ENCODE peak calls at places on chromosome 17, in ten cellular contexts. F is foreskin fibroblast, O is osteoblast, T is choroid plexus epithelial cell, J is tibial artery, B is HFF-Myc, Y is MCF 10A, W is coronary artery, Q is fibroblast of lung, P is suprapubic skin. I is an unnamed sample.
A peak's percentile ranks its signal among the peaks of the same experiment; 100 is the strongest.

GRCh38 chr17:7114241-7114874 is at the start of gene ASGR2:
- DNase-seq in Y (no peak), T (no peak), F (no peak), B (no peak), O (no peak), P (no peak), J (no peak), W (no peak), Q (no peak), I (no peak)

GRCh38 chr17:80418589-80418988 is 3.6 kb downstream of the ENDOV start:
- DNase-seq in Q (no peak), F (no peak), B (no peak), O (no peak), T (no peak), W (no peak), Y (no peak), P (no peak), J (no peak), I (no peak)

GRCh38 chr17:16939606-16940115 is 32.3 kb downstream of the TNFRSF13B start:
- DNase-seq in Q (no peak), F (no peak), P (peak; percentile 38), T (no peak), O (peak; percentile 31), B (no peak), Y (no peak), J (peak; percentile 11), W (no peak), I (no peak)

GRCh38 chr17:80260791-80261158 is at the start of gene RNF213:
- DNase-seq in Q (peak; percentile 19), J (peak; percentile 39), T (peak; percentile 34), Y (no peak), W (no peak), F (no peak), O (peak; percentile 97), B (no peak), P (no peak), I (peak; percentile 59)

GRCh38 chr17:27569884-27570577 is 61.0 kb upstream of the LGALS9 start:
- DNase-seq in T (no peak), Y (no peak), Q (no peak), J (no peak), P (no peak), O (peak; percentile 31), F (no peak), B (no peak), W (no peak), I (no peak)

GRCh38 chr17:49076575-49077384 is 55.8 kb upstream of the B4GALNT2 start:
- DNase-seq in J (no peak), W (no peak), O (peak; percentile 88), B (no peak), F (peak; percentile 86), P (no peak), Y (peak; percentile 77), Q (peak; percentile 80), T (peak; percentile 92), I (no peak)

GRCh38 chr17:7440113-7440822 is 956 bp downstream of the FGF11 start:
- DNase-seq in O (peak; percentile 86), J (peak; percentile 55), F (no peak), B (no peak), Y (no peak), W (no peak), T (no peak), Q (peak; percentile 14), P (peak; percentile 85), I (peak; percentile 38)

GRCh38 chr17:50161911-50162288 is 3.9 kb upstream of the SGCA start:
- DNase-seq in Y (no peak), F (no peak), B (no peak), J (no peak), W (no peak), P (no peak), Q (no peak), T (no peak), O (no peak), I (no peak)

GRCh38 chr17:40916366-40916765 is 21.1 kb downstream of the KRT23 start:
- DNase-seq in Q (no peak), J (no peak), W (no peak), T (no peak), O (no peak), Y (no peak), B (no peak), P (no peak), F (no peak), I (no peak)

GRCh38 chr17:40542562-40543411 is 22.5 kb downstream of the CCR7 start:
- DNase-seq in Q (peak; percentile 100), W (peak; percentile 95), O (peak; percentile 95), F (peak; percentile 92), T (peak; percentile 100), Y (peak; percentile 96), B (no peak), J (peak; percentile 93), P (peak; percentile 93), I (no peak)

GRCh38 chr17:193841-194806 is 12.7 kb upstream of the DOC2B start:
- DNase-seq in P (no peak), Q (no peak), Y (no peak), O (peak; percentile 83), W (no peak), T (no peak), F (no peak), J (no peak), B (no peak), I (no peak)

DNA sequence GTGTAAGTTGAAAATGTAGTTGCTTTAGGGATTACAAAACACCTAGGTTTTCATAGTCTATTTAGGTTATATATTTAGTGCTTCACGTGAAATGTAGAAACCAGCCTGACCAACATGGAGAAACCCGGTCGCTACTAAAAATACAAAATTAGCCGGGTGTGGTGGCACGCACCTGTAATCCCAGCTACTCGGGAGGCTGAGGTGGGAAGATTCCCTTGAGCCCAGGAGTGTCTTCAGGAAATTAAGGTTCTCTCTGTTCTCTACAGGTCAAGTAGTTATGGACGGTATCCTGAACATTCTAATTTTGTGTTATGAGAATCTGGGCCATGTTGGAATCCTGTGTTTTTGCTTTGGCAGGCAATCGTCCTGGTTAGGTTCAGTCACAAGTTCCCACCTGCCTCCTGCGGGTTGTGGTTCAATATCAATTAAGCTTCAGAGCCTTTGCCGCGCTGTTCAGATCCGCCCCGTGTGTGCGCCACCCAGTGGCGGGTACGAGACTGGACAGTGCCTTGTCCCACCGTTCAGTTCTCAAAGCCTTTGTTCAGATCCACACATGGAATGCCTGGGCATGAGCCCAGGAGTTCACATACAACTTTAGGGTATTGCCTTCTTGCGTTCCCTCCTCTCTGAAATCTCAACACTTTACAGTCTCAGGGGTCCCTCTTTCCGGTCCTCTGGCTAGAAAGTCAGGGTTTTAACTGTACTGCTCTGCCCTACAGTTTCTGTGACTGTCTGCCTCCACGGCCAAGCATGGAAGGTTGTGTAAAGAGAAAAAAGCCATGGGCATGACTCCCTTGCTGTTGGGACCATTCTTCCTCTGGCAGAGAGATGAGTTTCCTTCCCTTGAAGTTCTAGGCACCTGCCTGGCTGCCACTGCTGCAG is 41.7 kb downstream of the HEATR6 start:
- DNase-seq in J (peak; percentile 49), Q (peak; percentile 58), Y (peak; percentile 73), O (peak; percentile 81), P (peak; percentile 75), F (peak; percentile 54), T (peak; percentile 75), B (peak; percentile 27), W (no peak), I (peak; percentile 69)
- TF ChIP-seq CTCF in J (peak; percentile 85), Q (peak; percentile 92), Y (peak; percentile 84), O (peak; percentile 96), P (peak; percentile 66), F (peak; percentile 96), T (peak; percentile 96), B (peak; percentile 99), W (peak; percentile 66), I (peak; percentile 68)

DNA sequence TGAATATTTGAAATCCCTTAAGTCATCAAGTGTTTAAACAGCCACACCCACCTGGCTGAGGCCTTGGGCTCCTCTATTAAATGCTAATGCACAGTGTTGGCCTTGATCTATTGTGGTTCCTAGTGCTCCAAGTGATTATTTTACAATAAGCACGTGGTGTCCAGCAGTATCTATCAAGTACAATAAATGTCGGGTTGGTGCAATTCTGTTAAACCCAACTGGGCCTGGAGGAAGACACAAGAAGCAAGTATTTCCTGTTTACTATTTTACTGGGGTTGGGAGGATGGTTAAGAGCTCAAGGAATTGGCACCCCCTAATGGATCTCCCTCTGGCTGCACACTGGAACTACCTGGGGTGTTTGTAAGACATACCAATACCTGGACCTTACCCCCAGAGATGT is 72.1 kb upstream of the HNF1B start:
- DNase-seq in F (no peak), P (no peak), B (no peak), O (no peak), T (no peak), Y (no peak), Q (peak; percentile 53), J (no peak), W (no peak), I (peak; percentile 49)
- TF ChIP-seq CTCF in F (no peak), P (no peak), B (no peak), O (no peak), T (peak; percentile 13), Y (no peak), Q (no peak), J (no peak), W (no peak), I (no peak)

GRCh38 chr17:76188213-76189060 is 47.4 kb upstream of the FOXJ1 start:
- DNase-seq in O (no peak), T (no peak), F (no peak), W (no peak), Y (no peak), B (no peak), Q (peak; percentile 15), J (no peak), P (no peak), I (no peak)
- TF ChIP-seq CTCF in O (no peak), T (no peak), F (no peak), W (no peak), Y (no peak), B (no peak), Q (no peak), J (no peak), P (no peak), I (no peak)

GRCh38 chr17:13182854-13183253 is 165.0 kb upstream of the ELAC2 start:
- DNase-seq in Q (no peak), Y (no peak), B (no peak), P (no peak), J (no peak), W (no peak), F (no peak), T (no peak), O (no peak), I (no peak)

GRCh38 chr17:13182450-13182849 is 164.6 kb upstream of the ELAC2 start:
- DNase-seq in Y (no peak), J (no peak), Q (no peak), O (no peak), B (no peak), T (no peak), P (no peak), W (no peak), F (no peak), I (no peak)

GRCh38 chr17:13176436-13176835 is 158.6 kb upstream of the ELAC2 start:
- DNase-seq in W (no peak), T (no peak), Q (no peak), J (no peak), Y (no peak), B (no peak), O (no peak), P (no peak), F (no peak), I (no peak)

DNA sequence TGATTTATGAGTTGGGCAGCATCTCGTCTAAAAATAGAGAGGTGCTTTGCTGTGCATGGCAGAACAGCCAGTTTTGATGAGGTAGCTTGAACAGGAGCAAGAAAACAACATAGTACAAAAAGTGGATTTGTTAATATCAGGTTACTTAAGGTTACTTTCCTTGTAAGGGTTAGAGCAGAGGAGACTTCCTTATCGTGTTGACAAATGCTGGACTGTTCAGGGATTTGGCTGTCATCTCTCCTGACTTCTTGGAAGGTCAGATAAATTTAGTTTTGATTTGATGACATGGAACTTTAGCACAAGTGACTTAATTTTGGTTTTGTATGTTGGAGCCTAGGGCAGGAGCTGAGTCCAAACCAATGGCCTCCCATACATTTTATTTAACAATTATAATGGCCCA is 163.9 kb upstream of the ELAC2 start:
- DNase-seq in Q (no peak), P (no peak), J (no peak), F (no peak), W (no peak), Y (no peak), B (no peak), T (no peak), O (no peak), I (no peak)
- TF ChIP-seq CTCF in Q (no peak), P (no peak), J (no peak), F (no peak), W (no peak), Y (no peak), B (no peak), T (no peak), O (no peak), I (no peak)